ENCODE peak calls at places on chromosome 18, in seven cellular contexts. One of them, this sample, is unnamed.

GRCh38 chr18:34709104-34709503 is 994 bp upstream of the DTNA start:
- DNase-seq in A549: peak; percentile 34
- DNase-seq in esophagus muscularis mucosa: no peak
- DNase-seq in stomach: no peak
- DNase-seq in ovary: peak; percentile 54
- DNase-seq in sigmoid colon: peak; percentile 76
- DNase-seq in SK-N-SH: no peak
- DNase-seq in this sample: no peak

GRCh38 chr18:3281456-3282400 is 19.8 kb downstream of the MYL12B start:
- DNase-seq in sigmoid colon: no peak
- DNase-seq in esophagus muscularis mucosa: no peak
- DNase-seq in ovary: no peak
- DNase-seq in A549: peak; percentile 78
- DNase-seq in SK-N-SH: peak; percentile 59
- DNase-seq in stomach: no peak
- DNase-seq in this sample: no peak

GRCh38 chr18:939167-939566 is 34.5 kb downstream of the ADCYAP1 start:
- DNase-seq in A549: peak; percentile 16
- DNase-seq in SK-N-SH: no peak
- DNase-seq in ovary: no peak
- DNase-seq in esophagus muscularis mucosa: no peak
- DNase-seq in sigmoid colon: no peak
- DNase-seq in stomach: no peak
- DNase-seq in this sample: no peak

GRCh38 chr18:75125359-75126331 is 83.3 kb downstream of the PTGR3 start:
- DNase-seq in A549: no peak
- DNase-seq in esophagus muscularis mucosa: no peak
- DNase-seq in ovary: no peak
- DNase-seq in sigmoid colon: no peak
- DNase-seq in stomach: no peak
- DNase-seq in SK-N-SH: peak; percentile 84
- DNase-seq in this sample: peak; percentile 75

GRCh38 chr18:31819106-31819924 is 58.6 kb upstream of the SLC25A52 start:
- DNase-seq in A549: peak; percentile 44
- DNase-seq in stomach: no peak
- DNase-seq in sigmoid colon: no peak
- DNase-seq in ovary: no peak
- DNase-seq in SK-N-SH: peak; percentile 34
- DNase-seq in esophagus muscularis mucosa: no peak
- DNase-seq in this sample: no peak

GRCh38 chr18:58584219-58585127 is 44.4 kb downstream of the ALPK2 start:
- DNase-seq in stomach: no peak
- DNase-seq in ovary: no peak
- DNase-seq in sigmoid colon: no peak
- DNase-seq in SK-N-SH: no peak
- DNase-seq in A549: peak; percentile 50
- DNase-seq in esophagus muscularis mucosa: no peak
- DNase-seq in this sample: no peak

GRCh38 chr18:46575851-46576250 is 81.2 kb downstream of the LOXHD1 start:
- DNase-seq in SK-N-SH: no peak
- DNase-seq in esophagus muscularis mucosa: peak; percentile 78
- DNase-seq in A549: no peak
- DNase-seq in ovary: no peak
- DNase-seq in sigmoid colon: no peak
- DNase-seq in stomach: no peak
- DNase-seq in this sample: no peak

GRCh38 chr18:3872651-3873050 is 422.7 kb downstream of the TGIF1 start:
- DNase-seq in stomach: no peak
- DNase-seq in SK-N-SH: no peak
- DNase-seq in esophagus muscularis mucosa: no peak
- DNase-seq in A549: no peak
- DNase-seq in ovary: no peak
- DNase-seq in sigmoid colon: no peak
- DNase-seq in this sample: no peak

GRCh38 chr18:10432781-10433180 is 21.7 kb upstream of the APCDD1 start:
- DNase-seq in ovary: no peak
- DNase-seq in SK-N-SH: no peak
- DNase-seq in stomach: peak; percentile 41
- DNase-seq in esophagus muscularis mucosa: no peak
- DNase-seq in sigmoid colon: no peak
- DNase-seq in A549: no peak
- DNase-seq in this sample: no peak

GRCh38 chr18:25140144-25140961 is 211.6 kb downstream of the ZNF521 start:
- DNase-seq in SK-N-SH: no peak
- DNase-seq in esophagus muscularis mucosa: no peak
- DNase-seq in sigmoid colon: no peak
- DNase-seq in ovary: no peak
- DNase-seq in A549: no peak
- DNase-seq in stomach: no peak
- DNase-seq in this sample: no peak

GRCh38 chr18:73614812-73615211 is 532.8 kb downstream of the FBXO15 start:
- DNase-seq in esophagus muscularis mucosa: no peak
- DNase-seq in stomach: no peak
- DNase-seq in A549: peak; percentile 9
- DNase-seq in sigmoid colon: no peak
- DNase-seq in ovary: no peak
- DNase-seq in SK-N-SH: no peak
- DNase-seq in this sample: no peak

GRCh38 chr18:5424903-5425302 is 118.9 kb downstream of the EPB41L3 start:
- DNase-seq in stomach: no peak
- DNase-seq in ovary: no peak
- DNase-seq in sigmoid colon: no peak
- DNase-seq in A549: peak; percentile 32
- DNase-seq in SK-N-SH: no peak
- DNase-seq in esophagus muscularis mucosa: no peak
- DNase-seq in this sample: no peak
- TF ChIP-seq CTCF in stomach: peak; percentile 10
- TF ChIP-seq CTCF in ovary: no peak
- TF ChIP-seq CTCF in sigmoid colon: no peak
- TF ChIP-seq CTCF in A549: peak; percentile 24
- TF ChIP-seq CTCF in SK-N-SH: peak; percentile 63
- TF ChIP-seq CTCF in esophagus muscularis mucosa: peak; percentile 9
- TF ChIP-seq CTCF in this sample: peak; percentile 10

GRCh38 chr18:79779021-79779699 is 18.6 kb upstream of the KCNG2 start:
- DNase-seq in stomach: no peak
- DNase-seq in sigmoid colon: peak; percentile 39
- DNase-seq in A549: no peak
- DNase-seq in SK-N-SH: peak; percentile 34
- DNase-seq in esophagus muscularis mucosa: no peak
- DNase-seq in ovary: no peak
- DNase-seq in this sample: peak; percentile 58

GRCh38 chr18:79782566-79783308 is 15.0 kb upstream of the KCNG2 start:
- DNase-seq in esophagus muscularis mucosa: no peak
- DNase-seq in sigmoid colon: peak; percentile 52
- DNase-seq in SK-N-SH: no peak
- DNase-seq in ovary: no peak
- DNase-seq in stomach: no peak
- DNase-seq in A549: no peak
- DNase-seq in this sample: peak; percentile 57

GRCh38 chr18:79779700-79780190 is 18.0 kb upstream of the KCNG2 start:
- DNase-seq in SK-N-SH: no peak
- DNase-seq in esophagus muscularis mucosa: no peak
- DNase-seq in ovary: no peak
- DNase-seq in sigmoid colon: peak; percentile 36
- DNase-seq in A549: no peak
- DNase-seq in stomach: no peak
- DNase-seq in this sample: peak; percentile 64

GRCh38 chr18:79781331-79781941 is 16.3 kb upstream of the KCNG2 start:
- DNase-seq in A549: no peak
- DNase-seq in SK-N-SH: peak; percentile 14
- DNase-seq in ovary: no peak
- DNase-seq in esophagus muscularis mucosa: no peak
- DNase-seq in sigmoid colon: peak; percentile 43
- DNase-seq in stomach: peak; percentile 57
- DNase-seq in this sample: no peak

GRCh38 chr18:79780547-79780946 is 17.2 kb upstream of the KCNG2 start:
- DNase-seq in ovary: no peak
- DNase-seq in A549: no peak
- DNase-seq in stomach: no peak
- DNase-seq in esophagus muscularis mucosa: no peak
- DNase-seq in sigmoid colon: peak; percentile 30
- DNase-seq in SK-N-SH: no peak
- DNase-seq in this sample: peak; percentile 60
- TF ChIP-seq EP300 in ovary: no peak
- TF ChIP-seq EP300 in A549: no peak
- TF ChIP-seq EP300 in stomach: no peak
- TF ChIP-seq EP300 in esophagus muscularis mucosa: no peak
- TF ChIP-seq EP300 in sigmoid colon: no peak
- TF ChIP-seq EP300 in SK-N-SH: no peak
- TF ChIP-seq EP300 in this sample: no peak

DNA sequence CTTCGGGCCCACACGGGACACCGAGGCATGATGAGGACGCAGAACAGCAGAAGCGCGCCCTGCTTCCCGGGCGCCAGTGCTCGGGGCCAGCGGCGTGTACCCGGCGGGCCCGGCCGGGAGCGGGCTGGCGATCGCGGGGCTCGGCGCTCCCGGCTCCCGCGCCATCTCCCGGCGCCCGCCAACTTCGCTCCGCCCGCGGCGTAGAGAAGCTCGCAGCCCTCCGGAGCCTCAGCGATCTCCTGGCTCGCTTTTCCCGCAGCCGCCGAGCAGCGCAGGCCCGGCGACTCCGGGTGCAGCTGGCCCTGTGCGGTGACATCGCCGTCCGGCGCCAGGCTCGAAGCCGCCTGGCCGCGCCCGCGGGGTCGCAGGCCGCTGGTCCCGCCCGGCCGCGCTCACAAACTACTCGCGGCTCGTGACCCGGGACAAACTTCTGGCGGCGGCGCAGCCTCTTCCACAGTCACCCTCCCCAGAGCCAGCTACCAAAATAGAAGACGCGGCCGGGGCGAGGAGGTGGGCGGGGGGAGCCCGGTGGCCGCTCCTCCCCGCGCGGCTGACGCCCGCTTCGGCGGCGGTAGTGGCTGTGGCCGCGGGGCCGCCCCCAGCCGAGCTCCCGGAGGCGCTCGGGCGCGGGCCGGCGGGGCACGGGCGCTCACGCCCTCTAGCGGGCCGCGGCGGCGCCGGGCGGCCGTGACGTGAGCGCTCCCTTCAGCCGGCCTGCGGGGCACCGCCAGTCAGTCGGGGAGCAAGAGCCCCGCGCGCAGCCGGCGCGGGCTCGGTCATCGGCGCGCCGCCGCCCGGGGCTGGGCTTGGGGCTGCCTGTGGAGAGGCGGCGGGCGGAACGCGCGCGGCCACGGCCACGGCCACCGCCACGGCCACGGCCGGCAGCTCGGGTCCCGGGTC is at the start of gene PTPRM:
- DNase-seq in esophagus muscularis mucosa: peak; percentile 95
- DNase-seq in A549: peak; percentile 65
- DNase-seq in ovary: peak; percentile 88
- DNase-seq in SK-N-SH: peak; percentile 92
- DNase-seq in sigmoid colon: peak; percentile 97
- DNase-seq in stomach: peak; percentile 82
- DNase-seq in this sample: peak; percentile 93
- TF ChIP-seq CTCF in esophagus muscularis mucosa: peak; percentile 83
- TF ChIP-seq CTCF in A549: peak; percentile 74
- TF ChIP-seq CTCF in ovary: no peak
- TF ChIP-seq CTCF in SK-N-SH: no peak
- TF ChIP-seq CTCF in sigmoid colon: no peak
- TF ChIP-seq CTCF in stomach: peak; percentile 85
- TF ChIP-seq CTCF in this sample: peak; percentile 37

GRCh38 chr18:21164746-21165145 is 53.1 kb upstream of the ROCK1 start:
- DNase-seq in stomach: no peak
- DNase-seq in SK-N-SH: no peak
- DNase-seq in A549: no peak
- DNase-seq in ovary: no peak
- DNase-seq in esophagus muscularis mucosa: no peak
- DNase-seq in sigmoid colon: no peak
- DNase-seq in this sample: no peak

GRCh38 chr18:21163647-21164625 is 52.3 kb upstream of the ROCK1 start:
- DNase-seq in esophagus muscularis mucosa: no peak
- DNase-seq in A549: peak; percentile 4
- DNase-seq in sigmoid colon: no peak
- DNase-seq in stomach: no peak
- DNase-seq in ovary: no peak
- DNase-seq in SK-N-SH: no peak
- DNase-seq in this sample: no peak

GRCh38 chr18:21168880-21169279 is 57.3 kb upstream of the ROCK1 start:
- DNase-seq in A549: no peak
- DNase-seq in SK-N-SH: no peak
- DNase-seq in stomach: no peak
- DNase-seq in esophagus muscularis mucosa: no peak
- DNase-seq in sigmoid colon: no peak
- DNase-seq in ovary: no peak
- DNase-seq in this sample: no peak

GRCh38 chr18:21162786-21163185 is 51.2 kb upstream of the ROCK1 start:
- DNase-seq in SK-N-SH: no peak
- DNase-seq in sigmoid colon: no peak
- DNase-seq in A549: no peak
- DNase-seq in stomach: no peak
- DNase-seq in ovary: no peak
- DNase-seq in esophagus muscularis mucosa: no peak
- DNase-seq in this sample: no peak

DNA sequence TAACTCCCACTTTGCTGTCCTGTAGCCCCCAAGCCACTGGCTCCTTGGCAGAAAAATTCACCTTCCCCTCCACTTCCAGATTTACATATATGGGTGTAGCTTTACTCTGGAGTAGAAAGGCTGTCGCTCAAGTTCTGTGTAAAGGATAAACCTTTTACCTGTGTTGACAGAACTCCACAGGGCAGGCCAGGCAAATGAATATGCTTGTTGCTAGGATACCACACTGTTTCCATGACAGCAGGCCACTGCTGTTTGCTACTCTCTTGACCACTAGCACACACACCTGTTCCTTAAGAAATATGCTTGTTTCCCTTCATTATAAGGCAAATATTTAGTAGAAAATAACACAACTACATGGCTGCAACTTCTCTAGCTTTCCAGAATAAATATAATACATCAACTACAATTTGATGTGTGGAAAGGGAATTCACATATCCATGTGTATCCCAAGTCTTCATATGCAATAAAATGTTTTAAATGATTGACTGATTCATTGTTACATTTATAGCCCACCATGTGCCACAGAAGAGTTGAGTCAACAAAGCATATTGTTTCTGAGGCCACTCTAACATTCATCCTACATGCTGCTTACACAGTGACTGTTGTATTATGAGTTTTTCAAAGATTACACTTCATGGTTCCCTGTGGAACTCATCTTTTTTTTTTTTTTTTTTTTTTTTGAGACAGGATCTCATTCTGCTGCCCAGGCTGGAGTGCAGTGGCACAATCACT is 56.2 kb upstream of the ROCK1 start:
- DNase-seq in ovary: no peak
- DNase-seq in sigmoid colon: no peak
- DNase-seq in A549: peak; percentile 38
- DNase-seq in stomach: peak; percentile 81
- DNase-seq in SK-N-SH: no peak
- DNase-seq in esophagus muscularis mucosa: no peak
- DNase-seq in this sample: no peak
- TF ChIP-seq EP300 in ovary: no peak
- TF ChIP-seq EP300 in sigmoid colon: no peak
- TF ChIP-seq EP300 in A549: no peak
- TF ChIP-seq EP300 in stomach: no peak
- TF ChIP-seq EP300 in SK-N-SH: no peak
- TF ChIP-seq EP300 in esophagus muscularis mucosa: no peak
- TF ChIP-seq EP300 in this sample: no peak